ENCODE peak calls at places on chromosomes 13 and 19, in seven cellular contexts. Y is heart left ventricle; F is A549; T is AG04450; K is CD8-positive, alpha-beta T cell; Z is RWPE1; R is astrocyte of the spinal cord. Q is an unnamed sample.

GRCh38 chr13:47237571-47237970 is 340.7 kb upstream of the HTR2A start:
- DNase-seq in Y (no peak), F (no peak), T (no peak), K (no peak), Z (no peak), R (no peak), Q (no peak)

GRCh38 chr13:90723381-90723780 is 624.1 kb upstream of the MIR17HG start:
- DNase-seq in Y (no peak), F (no peak), T (no peak), K (no peak), Z (no peak), R (no peak), Q (no peak)

GRCh38 chr19:46495789-46496099 is at the start of gene PNMA8B:
- DNase-seq in Y (peak; percentile 64), F (no peak), T (no peak), K (no peak), Z (peak; percentile 51), R (peak; percentile 14), Q (no peak)

GRCh38 chr19:55212447-55212846 is 3.1 kb upstream of the PTPRH start:
- DNase-seq in Y (no peak), F (peak; percentile 73), T (no peak), K (peak; percentile 58), Z (peak; percentile 44), R (no peak), Q (no peak)

GRCh38 chr13:45690636-45691035 is 11.5 kb upstream of the CBY2 start:
- DNase-seq in Y (no peak), F (no peak), T (no peak), K (no peak), Z (no peak), R (no peak), Q (no peak)

GRCh38 chr13:51360489-51360888 is 21.0 kb downstream of the SERPINE3 start:
- DNase-seq in Y (no peak), F (no peak), T (no peak), K (no peak), Z (no peak), R (no peak), Q (no peak)

GRCh38 chr13:47480121-47480520 is 521.0 kb downstream of the SUCLA2 start:
- DNase-seq in Y (no peak), F (no peak), T (peak; percentile 82), K (no peak), Z (peak; percentile 43), R (peak; percentile 90), Q (peak; percentile 83)

GRCh38 chr19:34979819-34980640 is 16.0 kb upstream of the ZNF792 start:
- DNase-seq in Y (no peak), F (no peak), T (no peak), K (no peak), Z (no peak), R (no peak), Q (no peak)

DNA sequence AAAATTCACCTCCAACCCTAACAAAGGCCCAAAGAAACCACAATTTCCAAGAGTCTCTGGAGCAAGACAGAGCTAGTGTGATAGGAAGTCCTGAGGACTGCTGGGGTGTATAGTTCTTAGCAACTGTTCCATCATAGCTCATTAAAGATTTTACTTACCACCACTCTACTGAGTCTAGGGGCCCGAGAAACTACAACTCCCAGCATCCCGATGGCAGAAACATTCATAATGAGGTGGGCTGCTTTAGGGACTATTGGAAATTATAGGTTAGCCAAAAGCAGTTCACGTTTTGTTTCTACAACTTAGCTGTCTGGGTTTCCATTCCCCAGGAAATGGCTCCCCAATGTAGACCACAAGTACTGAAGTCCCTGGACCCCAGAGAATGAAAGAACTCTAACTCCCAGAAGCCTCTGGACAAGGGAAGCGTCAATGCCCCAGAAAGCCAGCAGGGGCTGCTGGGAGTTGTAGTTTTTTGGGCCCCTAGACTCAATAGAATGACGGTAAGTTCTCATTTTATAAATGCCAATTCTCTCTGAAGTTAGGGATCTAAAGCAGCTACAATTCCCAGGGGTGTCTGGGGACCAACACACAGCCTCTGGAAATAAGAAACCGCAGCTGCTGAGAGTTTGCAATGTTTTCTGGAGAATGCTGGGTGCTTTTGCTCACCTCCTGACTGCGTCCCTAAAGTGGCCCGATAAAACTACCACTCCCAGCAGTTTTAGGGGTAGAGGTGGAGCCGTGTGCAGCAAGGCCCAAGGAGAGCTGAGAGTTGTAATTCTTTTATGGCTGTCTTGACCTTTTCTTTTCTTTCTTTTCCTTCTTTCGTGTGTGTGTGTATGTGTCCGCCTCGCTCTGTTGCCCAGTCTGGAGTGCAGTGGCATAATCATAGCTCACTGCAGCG is 11.1 kb downstream of the FTL start:
- DNase-seq in Y (no peak), F (peak; percentile 47), T (no peak), K (no peak), Z (no peak), R (no peak), Q (no peak)
- TF ChIP-seq CTCF in Y (no peak), F (no peak), T (no peak), K (no peak), Z (no peak), R (no peak), Q (peak; percentile 62)

GRCh38 chr19:15454371-15454800 is 4.6 kb upstream of the WIZ start:
- DNase-seq in Y (no peak), F (peak; percentile 30), T (no peak), K (no peak), Z (no peak), R (no peak), Q (no peak)
- TF ChIP-seq CTCF in Y (peak; percentile 15), F (no peak), T (peak; percentile 39), K (no peak), Z (no peak), R (peak; percentile 41), Q (peak; percentile 60)

GRCh38 chr19:3039641-3040077 is 10.6 kb upstream of the TLE2 start:
- DNase-seq in Y (no peak), F (no peak), T (no peak), K (no peak), Z (no peak), R (no peak), Q (no peak)
- TF ChIP-seq CTCF in Y (no peak), F (no peak), T (no peak), K (no peak), Z (no peak), R (no peak), Q (no peak)

GRCh38 chr13:71218960-71219359 is 648.0 kb downstream of the DACH1 start:
- DNase-seq in Y (no peak), F (no peak), T (no peak), K (no peak), Z (no peak), R (no peak), Q (no peak)
- TF ChIP-seq CTCF in Y (peak; percentile 25), F (no peak), T (no peak), K (no peak), Z (no peak), R (peak; percentile 14), Q (no peak)

Q was measured in HFFc6.